ENCODE peak calls at places on chromosomes 6 and 20, in seven cellular contexts. H, T, V, I, Z, D and U are unnamed samples.

GRCh38 chr6:37822851-37823682 is 3.5 kb downstream of the ZFAND3 start:
- DNase-seq in V (no peak), T (peak; percentile 44), I (peak; percentile 84), Z (no peak), D (no peak), H (no peak), U (peak; percentile 54)

GRCh38 chr6:108559884-108560462 is 744 bp upstream of the FOXO3 start:
- DNase-seq in Z (no peak), I (peak; percentile 73), V (no peak), D (peak; percentile 70), T (peak; percentile 39), H (no peak), U (peak; percentile 17)

GRCh38 chr6:115220760-115221159 is 839.9 kb downstream of the FRK start:
- DNase-seq in Z (no peak), H (no peak), I (no peak), T (no peak), V (no peak), D (no peak), U (no peak)

GRCh38 chr20:63065911-63066310 is 59.1 kb upstream of the BHLHE23 start:
- DNase-seq in T (no peak), V (no peak), H (no peak), I (no peak), D (no peak), Z (no peak), U (no peak)

GRCh38 chr6:78593898-78594666 is 273.3 kb upstream of the IRAK1BP1 start:
- DNase-seq in I (no peak), D (no peak), Z (no peak), V (no peak), T (no peak), H (no peak), U (no peak)

GRCh38 chr20:58855506-58856314 is 3.2 kb downstream of the GNAS start:
- DNase-seq in Z (no peak), H (no peak), V (no peak), D (no peak), T (no peak), I (no peak), U (peak; percentile 94)

GRCh38 chr6:135905604-135906300 is 54.3 kb downstream of the PDE7B start:
- DNase-seq in H (no peak), I (no peak), T (no peak), D (no peak), V (no peak), Z (no peak), U (no peak)

GRCh38 chr6:148520109-148520841 is 177.6 kb downstream of the SASH1 start:
- DNase-seq in T (no peak), Z (peak; percentile 65), I (no peak), H (no peak), V (no peak), D (no peak), U (no peak)

GRCh38 chr20:21090738-21091120 is 15.4 kb downstream of the LINC00237 start:
- DNase-seq in D (no peak), Z (no peak), H (no peak), T (no peak), I (no peak), V (no peak), U (no peak)

GRCh38 chr20:3041818-3042504 is 1.5 kb upstream of the GNRH2 start:
- DNase-seq in T (no peak), V (no peak), Z (no peak), I (no peak), H (no peak), D (no peak), U (peak; percentile 52)

GRCh38 chr6:23180504-23181293 is 611.3 kb downstream of the HDGFL1 start:
- DNase-seq in H (no peak), T (no peak), D (peak; percentile 64), Z (no peak), V (no peak), I (no peak), U (no peak)

GRCh38 chr6:101016163-101016562 is 135.0 kb upstream of the ASCC3 start:
- DNase-seq in Z (no peak), D (no peak), I (no peak), T (no peak), H (no peak), V (no peak), U (no peak)

GRCh38 chr6:81750660-81751387 is 1.7 kb downstream of the TENT5A start:
- DNase-seq in D (no peak), H (no peak), T (no peak), Z (no peak), I (no peak), V (no peak), U (no peak)

GRCh38 chr20:51512645-51513044 is 29.9 kb downstream of the NFATC2 start:
- DNase-seq in V (no peak), Z (no peak), I (peak; percentile 44), D (no peak), H (no peak), T (no peak), U (no peak)

GRCh38 chr20:49400410-49400809 is 82.1 kb downstream of the KCNB1 start:
- DNase-seq in H (no peak), T (no peak), I (no peak), D (no peak), Z (no peak), V (no peak), U (no peak)

GRCh38 chr6:2861822-2862164 is 20.1 kb upstream of the SERPINB1 start:
- DNase-seq in H (no peak), I (no peak), T (no peak), Z (no peak), D (no peak), V (no peak), U (no peak)

GRCh38 chr6:17986656-17987575 is 519 bp downstream of the KIF13A start:
- DNase-seq in I (peak; percentile 60), D (peak; percentile 83), V (no peak), Z (no peak), T (peak; percentile 81), H (no peak), U (peak; percentile 54)

GRCh38 chr20:10111144-10111771 is 76.5 kb downstream of the ANKEF1 start:
- DNase-seq in I (no peak), T (peak; percentile 15), D (no peak), V (no peak), Z (no peak), H (no peak), U (no peak)

GRCh38 chr20:63149531-63150207 is 66.3 kb downstream of the YTHDF1 start:
- DNase-seq in D (no peak), I (no peak), H (no peak), Z (no peak), T (no peak), V (no peak), U (no peak)

GRCh38 chr6:138692978-138693909 is 80.3 kb upstream of the CCDC28A start:
- DNase-seq in Z (no peak), H (peak; percentile 48), T (peak; percentile 54), V (peak; percentile 62), D (peak; percentile 59), I (peak; percentile 23), U (peak; percentile 89)

GRCh38 chr20:19977373-19977770 is 39.8 kb upstream of the NAA20 start:
- DNase-seq in H (no peak), T (no peak), D (no peak), V (no peak), Z (no peak), I (no peak), U (no peak)

GRCh38 chr20:45061244-45061643 is 39.7 kb downstream of the KCNS1 start:
- DNase-seq in D (no peak), T (no peak), Z (no peak), V (no peak), I (no peak), H (peak; percentile 26), U (no peak)

GRCh38 chr20:59248031-59248684 is 52.3 kb upstream of the EDN3 start:
- DNase-seq in V (no peak), I (no peak), D (no peak), Z (no peak), H (no peak), T (no peak), U (no peak)

GRCh38 chr6:161407581-161407980 is 133.7 kb upstream of the AGPAT4 start:
- DNase-seq in Z (peak; percentile 23), T (peak; percentile 36), I (peak; percentile 88), D (no peak), V (no peak), H (no peak), U (no peak)

GRCh38 chr20:11711214-11711613 is 206.5 kb upstream of the BTBD3 start:
- DNase-seq in V (no peak), T (no peak), D (no peak), I (no peak), H (no peak), Z (no peak), U (no peak)

GRCh38 chr20:1427457-1428054 is 34.7 kb upstream of the FKBP1A start:
- DNase-seq in V (peak; percentile 46), Z (no peak), I (no peak), T (peak; percentile 25), D (peak; percentile 48), H (no peak), U (peak; percentile 20)

GRCh38 chr20:46772901-46773300 is 63.5 kb downstream of the SLC2A10 start:
- DNase-seq in V (no peak), Z (no peak), I (peak; percentile 38), D (no peak), H (no peak), T (peak; percentile 40), U (no peak)
- TF ChIP-seq JUND in V (no peak), Z (no peak), I (no peak), D (no peak), H (no peak), T (no peak), U (no peak)

GRCh38 chr6:149769676-149770075 is 20.1 kb downstream of the PCMT1 start:
- DNase-seq in D (no peak), I (no peak), H (no peak), V (no peak), T (no peak), Z (no peak), U (no peak)

GRCh38 chr6:149766156-149766768 is 16.7 kb downstream of the PCMT1 start:
- DNase-seq in Z (no peak), V (no peak), T (no peak), H (no peak), I (no peak), D (no peak), U (no peak)

GRCh38 chr6:149761438-149761837 is 11.9 kb downstream of the PCMT1 start:
- DNase-seq in I (no peak), H (no peak), V (no peak), D (no peak), T (no peak), Z (no peak), U (no peak)

GRCh38 chr6:149763866-149764265 is 14.3 kb downstream of the PCMT1 start:
- DNase-seq in T (no peak), V (no peak), I (no peak), D (no peak), H (no peak), Z (no peak), U (no peak)
- TF ChIP-seq JUND in T (no peak), V (no peak), I (no peak), D (no peak), H (no peak), Z (no peak), U (no peak)

GRCh38 chr6:16414205-16414604 is 175.8 kb downstream of the GMPR start:
- DNase-seq in V (no peak), D (no peak), I (no peak), T (no peak), H (no peak), Z (peak; percentile 60), U (no peak)
- TF ChIP-seq JUND in V (no peak), D (no peak), I (no peak), T (no peak), H (no peak), Z (no peak), U (no peak)

DNA sequence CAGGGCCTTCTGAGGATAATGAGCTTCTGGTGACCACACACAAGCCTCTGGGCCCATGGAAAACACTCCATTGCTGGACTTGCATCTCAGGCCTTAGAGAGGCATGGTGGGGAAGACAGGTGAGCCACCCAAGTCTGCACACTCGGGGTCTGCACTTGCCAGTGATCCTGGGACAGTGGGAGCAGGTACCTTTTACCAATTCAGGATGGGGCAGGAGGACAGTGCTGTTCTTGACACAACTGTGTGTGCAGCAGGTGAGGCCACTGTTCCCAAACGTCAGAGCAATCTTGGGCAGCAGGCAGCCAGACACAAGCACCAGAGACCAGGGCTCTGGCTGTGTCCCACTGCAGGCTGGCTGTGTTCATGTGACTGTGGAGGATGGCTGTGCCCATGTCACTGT is 221.3 kb downstream of the ERMARD start:
- DNase-seq in Z (no peak), D (no peak), T (no peak), V (no peak), I (no peak), H (no peak), U (no peak)
- TF ChIP-seq JUND in Z (no peak), D (no peak), T (no peak), V (no peak), I (no peak), H (no peak), U (no peak)